ENCODE peak calls at places on chromosome 3, in seven cellular contexts. Z is CD14-positive monocyte, R is lower lobe of right lung, O is fibroblast of mammary gland, L is H9, K is left lung, V is gastrocnemius medialis. I is an unnamed sample.

GRCh38 chr3:127851899-127852298 is 29.6 kb upstream of the MGLL start:
- DNase-seq in O (no peak), Z (no peak), L (peak), K (no peak), R (no peak), V (no peak), I (peak)

GRCh38 chr3:117393119-117393518 is 683.5 kb downstream of the TUSC7 start:
- DNase-seq in O (no peak), Z (no peak), K (no peak), L (no peak), R (no peak), V (no peak), I (no peak)

GRCh38 chr3:124986153-124987143 is 51.9 kb upstream of the MUC13 start:
- DNase-seq in V (no peak), O (peak), K (no peak), R (no peak), Z (no peak), L (no peak), I (no peak)

GRCh38 chr3:12705374-12705926 is 41.5 kb upstream of the RAF1 start:
- DNase-seq in V (no peak), L (no peak), Z (no peak), O (no peak), R (no peak), K (no peak), I (no peak)

GRCh38 chr3:184129012-184129411 is 6.1 kb upstream of the EIF2B5 start:
- DNase-seq in K (peak), L (peak), R (peak), V (no peak), Z (no peak), O (peak), I (no peak)

GRCh38 chr3:16365454-16366128 is 100.6 kb downstream of the OXNAD1 start:
- DNase-seq in R (no peak), V (no peak), Z (no peak), O (no peak), K (no peak), L (no peak), I (no peak)

GRCh38 chr3:51319271-51319670 is 65.8 kb upstream of the MANF start:
- DNase-seq in K (no peak), V (no peak), L (no peak), O (no peak), Z (no peak), R (no peak), I (no peak)

GRCh38 chr3:177633671-177634207 is 436.5 kb upstream of the TBL1XR1 start:
- DNase-seq in R (no peak), K (no peak), O (peak), Z (no peak), L (no peak), V (no peak), I (no peak)

GRCh38 chr3:30231277-30232141 is 374.9 kb upstream of the TGFBR2 start:
- DNase-seq in K (no peak), Z (no peak), R (no peak), V (no peak), O (peak), L (no peak), I (no peak)

GRCh38 chr3:153246805-153247204 is 84.8 kb downstream of the RAP2B start:
- DNase-seq in O (peak), Z (no peak), R (no peak), K (no peak), L (no peak), V (no peak), I (no peak)

GRCh38 chr3:187833375-187833774 is 88.1 kb upstream of the BCL6 start:
- DNase-seq in L (no peak), Z (no peak), V (no peak), O (no peak), R (no peak), K (no peak), I (no peak)
- TF ChIP-seq CTCF in L (no peak), Z (no peak), V (no peak), O (no peak), R (no peak), K (no peak), I (no peak)

GRCh38 chr3:76044601-76045600 is 259.6 kb upstream of the ZNF717 start:
- DNase-seq in Z (no peak), R (no peak), L (no peak), K (peak), O (peak), V (no peak), I (no peak)
- TF ChIP-seq CTCF in Z (peak), R (peak), L (peak), K (peak), O (peak), V (no peak), I (peak)

GRCh38 chr3:49015072-49015471 is 3.3 kb downstream of the DALRD3 start:
- DNase-seq in V (no peak), K (no peak), O (no peak), L (no peak), Z (no peak), R (no peak), I (no peak)

GRCh38 chr3:49015765-49016164 is 2.6 kb downstream of the DALRD3 start:
- DNase-seq in O (no peak), V (no peak), R (no peak), K (no peak), Z (no peak), L (no peak), I (no peak)

GRCh38 chr3:49013113-49013737 is 5.2 kb downstream of the DALRD3 start:
- DNase-seq in L (no peak), O (no peak), Z (no peak), V (no peak), K (no peak), R (no peak), I (no peak)

GRCh38 chr3:49012441-49013017 is 5.3 kb downstream of the WDR6 start:
- DNase-seq in V (no peak), O (no peak), Z (no peak), R (no peak), L (no peak), K (no peak), I (no peak)

DNA sequence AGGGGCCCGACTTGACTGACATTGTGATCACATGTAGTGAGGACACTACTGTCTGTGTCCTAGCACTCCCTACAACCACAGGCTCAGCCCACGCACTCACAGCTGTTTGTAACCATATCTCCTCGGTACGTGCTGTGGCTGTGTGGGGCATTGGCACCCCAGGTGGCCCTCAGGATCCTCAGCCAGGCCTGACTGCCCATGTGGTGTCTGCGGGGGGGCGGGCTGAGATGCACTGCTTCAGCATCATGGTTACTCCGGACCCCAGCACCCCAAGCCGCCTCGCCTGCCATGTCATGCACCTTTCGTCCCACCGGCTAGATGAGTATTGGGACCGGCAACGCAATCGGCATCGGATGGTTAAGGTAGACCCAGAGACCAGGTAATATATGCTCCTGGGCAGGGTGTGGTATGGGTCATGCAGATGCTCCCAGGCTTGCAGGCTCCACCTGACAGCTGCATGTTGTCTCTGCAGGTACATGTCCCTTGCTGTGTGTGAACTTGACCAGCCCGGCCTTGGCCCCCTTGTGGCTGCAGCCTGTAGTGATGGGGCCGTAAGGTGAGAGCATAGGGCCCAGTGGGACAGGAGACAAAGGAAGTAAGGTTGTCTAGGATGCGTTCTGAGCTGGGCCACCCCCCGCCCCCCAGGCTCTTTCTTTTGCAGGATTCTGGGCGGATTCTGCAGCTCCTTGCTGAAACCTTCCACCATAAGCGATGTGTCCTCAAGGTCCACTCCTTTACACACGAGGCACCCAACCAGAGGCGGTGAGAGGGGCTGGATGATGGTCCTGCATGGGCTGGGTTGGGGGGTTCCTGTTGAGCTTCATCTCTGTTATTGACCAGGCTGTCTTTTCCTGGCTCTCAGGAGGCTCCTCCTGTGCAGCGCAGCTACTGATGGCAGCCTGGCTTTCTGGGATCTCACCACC is 4.4 kb downstream of the DALRD3 start:
- DNase-seq in Z (no peak), L (peak), V (no peak), K (no peak), R (no peak), O (peak), I (no peak)
- TF ChIP-seq CTCF in Z (peak), L (peak), V (peak), K (peak), R (peak), O (peak), I (peak)

GRCh38 chr3:101675709-101676218 is 1.2 kb downstream of the ZBTB11 start:
- DNase-seq in R (peak), L (no peak), V (no peak), O (no peak), Z (peak), K (no peak), I (no peak)
- TF ChIP-seq CTCF in R (peak), L (no peak), V (no peak), O (no peak), Z (no peak), K (no peak), I (no peak)

GRCh38 chr3:45048244-45048643 is 22.1 kb downstream of the CLEC3B start:
- DNase-seq in R (no peak), L (no peak), Z (no peak), O (peak), V (no peak), K (no peak), I (no peak)

GRCh38 chr3:45041666-45042065 is 15.6 kb downstream of the CLEC3B start:
- DNase-seq in K (no peak), Z (no peak), O (no peak), V (no peak), R (no peak), L (no peak), I (no peak)

GRCh38 chr3:45042162-45042561 is 16.1 kb downstream of the CLEC3B start:
- DNase-seq in Z (no peak), K (no peak), R (no peak), O (no peak), L (no peak), V (no peak), I (no peak)

GRCh38 chr3:45038096-45038455 is 12.0 kb downstream of the CLEC3B start:
- DNase-seq in V (no peak), L (no peak), Z (no peak), O (no peak), R (no peak), K (no peak), I (no peak)

DNA sequence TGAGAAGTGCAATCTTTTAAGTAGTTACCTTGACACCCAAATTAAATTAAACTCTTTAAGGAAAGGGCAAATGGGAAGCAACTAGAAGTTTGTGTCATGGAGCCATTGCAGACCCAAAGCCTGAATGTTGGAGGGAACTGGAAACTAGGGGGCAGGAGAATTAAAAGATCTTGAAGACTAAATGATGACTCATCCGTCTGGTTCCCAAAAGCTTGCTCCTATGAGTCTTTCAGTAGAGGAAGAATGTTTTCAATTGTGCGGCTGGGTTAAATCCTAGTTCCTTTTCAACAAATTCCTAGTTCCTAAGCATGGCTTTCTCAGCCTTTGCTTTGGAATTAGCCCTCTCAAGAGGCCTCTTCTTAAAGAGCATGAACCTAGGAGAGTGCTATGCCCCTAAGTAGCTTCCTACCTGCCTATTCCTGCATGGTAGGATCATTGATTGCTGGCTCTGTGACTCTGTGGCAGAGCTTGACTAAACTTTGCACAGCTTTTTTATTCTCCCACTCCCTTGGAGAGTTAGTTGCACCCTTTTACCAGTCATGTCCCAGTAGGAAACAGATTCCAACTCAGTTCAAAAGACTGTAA is 17.7 kb downstream of the CLEC3B start:
- DNase-seq in V (no peak), O (peak), Z (no peak), L (no peak), K (no peak), R (no peak), I (no peak)
- TF ChIP-seq CTCF in V (no peak), O (peak), Z (no peak), L (no peak), K (no peak), R (no peak), I (peak)

I was measured in osteocyte.